ENCODE peak calls at places on chromosomes 12 and 14, in ten cellular contexts. P is activated CD4-positive, alpha-beta T cell treated with anti-CD3 and anti-CD28 coated beads for 1 hour; R is EH; M is stimulated activated naive CD8-positive, alpha-beta T cell treated with anti-CD3 and anti-CD28 coated beads, Interleukin-15, amount 100 ng/mL, for 72 hours; W is GM06990; Y is WTC11; V is cerebellar cortex; X is fibroblast of mammary gland; Z is ecto neural progenitor cell; F is head of caudate nucleus. I is an unnamed sample.

GRCh38 chr12:89075890-89076591 is 276.3 kb downstream of the DUSP6 start:
- DNase-seq in P (no peak), R (peak), M (no peak), W (no peak), Y (no peak), V (no peak), X (peak), Z (no peak), F (no peak), I (no peak)

GRCh38 chr12:27616356-27617150 is 79.7 kb upstream of the REP15 start:
- DNase-seq in P (no peak), R (peak), M (no peak), W (no peak), Y (no peak), V (no peak), X (no peak), Z (no peak), F (no peak), I (no peak)

GRCh38 chr12:52257074-52257551 is 17.3 kb upstream of the KRT86 start:
- DNase-seq in P (no peak), R (no peak), M (no peak), W (no peak), Y (no peak), V (no peak), X (no peak), Z (no peak), F (no peak), I (no peak)

GRCh38 chr14:94001501-94002396 is 4.6 kb downstream of the CCDC197 start:
- DNase-seq in P (peak), R (peak), M (peak), W (peak), Y (peak), V (peak), X (peak), Z (peak), F (peak), I (no peak)

GRCh38 chr12:22631863-22632463 is 7.0 kb downstream of the ETNK1 start:
- DNase-seq in P (no peak), R (peak), M (no peak), W (no peak), Y (no peak), V (no peak), X (peak), Z (no peak), F (no peak), I (no peak)

GRCh38 chr14:30291216-30291615 is 267.7 kb upstream of the G2E3 start:
- DNase-seq in P (no peak), R (peak), M (no peak), W (no peak), Y (no peak), V (no peak), X (peak), Z (no peak), F (no peak), I (no peak)

GRCh38 chr12:28955921-28956320 is 193.2 kb upstream of the FAR2 start:
- DNase-seq in P (no peak), R (no peak), M (no peak), W (no peak), Y (no peak), V (no peak), X (no peak), Z (no peak), F (no peak), I (no peak)

GRCh38 chr14:35121026-35121886 is 534 bp downstream of the PPP2R3C start:
- DNase-seq in P (no peak), R (peak), M (peak), W (peak), Y (no peak), V (no peak), X (peak), Z (peak), F (no peak), I (no peak)

I was measured in vagina.